ENCODE peak calls at places on chromosome 14, in five cellular contexts. K, O, A, N and M are unnamed samples.

GRCh38 chr14:25006961-25007795 is 42.8 kb downstream of the STXBP6 start:
- DNase-seq in N (no peak), O (no peak), A (no peak), K (no peak), M (no peak)

GRCh38 chr14:85471744-85472143 is 58.2 kb upstream of the FLRT2 start:
- DNase-seq in O (no peak), K (peak; percentile 3), N (no peak), A (no peak), M (peak; percentile 26)

GRCh38 chr14:57153286-57153685 is 115.4 kb downstream of the EXOC5 start:
- DNase-seq in O (no peak), A (no peak), K (no peak), N (no peak), M (no peak)

GRCh38 chr14:87837306-87837705 is 155.7 kb downstream of the GALC start:
- DNase-seq in N (no peak), O (no peak), K (no peak), A (no peak), M (no peak)

GRCh38 chr14:92948647-92949046 is 25.7 kb downstream of the CHGA start:
- DNase-seq in N (no peak), A (no peak), O (no peak), K (no peak), M (no peak)

GRCh38 chr14:95727084-95727700 is 13.3 kb upstream of the TCL1A start:
- DNase-seq in A (no peak), O (no peak), N (no peak), K (no peak), M (no peak)

GRCh38 chr14:29566194-29566593 is 361.5 kb downstream of the PRKD1 start:
- DNase-seq in K (no peak), A (no peak), O (no peak), N (no peak), M (no peak)

GRCh38 chr14:31263485-31264133 is 56.0 kb upstream of the HECTD1 start:
- DNase-seq in K (no peak), A (no peak), O (peak; percentile 70), N (no peak), M (no peak)

GRCh38 chr14:45364565-45364964 is 111.6 kb upstream of the MIS18BP1 start:
- DNase-seq in O (no peak), K (no peak), A (no peak), N (no peak), M (no peak)

GRCh38 chr14:58315606-58316005 is 17.3 kb downstream of the ARID4A start:
- DNase-seq in O (no peak), A (no peak), K (no peak), N (no peak), M (no peak)

GRCh38 chr14:101719708-101720107 is 41.8 kb upstream of the PPP2R5C start:
- DNase-seq in N (peak; percentile 77), A (peak; percentile 70), K (no peak), O (no peak), M (peak; percentile 16)

GRCh38 chr14:22849212-22849819 is 12.9 kb downstream of the MMP14 start:
- DNase-seq in N (no peak), O (peak; percentile 92), K (peak; percentile 56), A (no peak), M (no peak)
- TF ChIP-seq POLR2AphosphoS5 in N (peak; percentile 67), O (peak; percentile 20), K (no peak), A (no peak), M (no peak)

DNA sequence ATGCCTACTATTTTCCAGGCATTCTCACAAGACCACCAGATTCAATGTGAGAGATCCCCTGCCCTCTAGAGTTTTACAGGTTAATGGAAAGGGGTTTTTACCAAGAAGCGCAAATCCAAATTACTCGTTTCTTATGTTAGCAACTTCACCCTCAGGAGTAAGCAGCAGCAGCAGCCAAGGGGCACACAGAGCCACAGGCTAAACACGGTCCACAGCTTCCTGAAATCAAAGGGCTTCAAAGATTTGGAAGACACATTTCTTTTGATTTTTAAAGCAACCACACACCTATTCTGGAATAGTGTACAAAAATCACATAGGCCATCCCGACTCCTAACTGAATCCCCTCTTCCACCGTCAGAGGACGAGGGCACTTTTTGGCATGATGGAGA is 106.9 kb downstream of the ARF6 start:
- DNase-seq in A (no peak), N (no peak), O (no peak), K (no peak), M (no peak)
- H3K4me1 ChIP-seq in A (peaks cover 64% of the 10 kb centered on the region), N (peaks cover 64% of the 10 kb centered on the region), O (peaks cover 52% of the 10 kb centered on the region), K (peaks cover 45% of the 10 kb centered on the region), M (peaks cover 46% of the 10 kb centered on the region)

DNA sequence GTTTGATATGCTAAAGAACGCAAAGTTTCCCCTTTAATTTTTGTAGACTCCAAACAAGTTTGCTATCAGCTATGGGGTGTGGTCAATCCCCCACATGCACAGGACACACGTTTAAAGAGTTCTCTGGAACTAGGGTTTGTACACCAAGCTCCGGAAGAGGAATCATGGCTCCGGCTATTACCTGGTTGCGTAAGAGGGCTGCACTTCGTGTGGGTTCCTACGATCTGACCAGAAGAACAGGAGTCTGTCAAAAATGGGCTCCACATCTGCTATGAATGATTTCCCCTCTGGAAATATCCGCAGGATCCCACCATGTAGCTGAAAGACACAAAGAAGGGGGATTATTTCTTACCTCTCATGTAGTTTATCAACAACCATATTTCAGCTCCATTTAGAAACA is 22.0 kb downstream of the EGLN3 start:
- DNase-seq in A (no peak), O (no peak), K (no peak), N (no peak), M (no peak)
- TF ChIP-seq POLR2AphosphoS5 in A (no peak), O (no peak), K (no peak), N (no peak), M (no peak)

GRCh38 chr14:33941727-33942126 is 9.1 kb downstream of the EGLN3 start:
- DNase-seq in K (no peak), O (no peak), N (no peak), A (no peak), M (no peak)
- H3K4me1 ChIP-seq in K (peaks cover 21% of the 10 kb centered on the region), O (peaks cover 68% of the 10 kb centered on the region), N (peaks cover 8% of the 10 kb centered on the region), A (no peaks in the 10 kb centered on the region), M (peaks cover 10% of the 10 kb centered on the region)

GRCh38 chr14:49897965-49898364 is 5.1 kb downstream of the ARF6 start:
- DNase-seq in O (no peak), N (no peak), A (no peak), K (no peak), M (no peak)
- TF ChIP-seq POLR2AphosphoS5 in O (no peak), N (no peak), A (no peak), K (no peak), M (no peak)

GRCh38 chr14:105157872-105158271 is 10.7 kb downstream of the JAG2 start:
- DNase-seq in K (no peak), A (no peak), N (no peak), O (no peak), M (no peak)
- H3K4me1 ChIP-seq in K (no peaks in the 10 kb centered on the region), A (no peaks in the 10 kb centered on the region), N (no peaks in the 10 kb centered on the region), O (no peaks in the 10 kb centered on the region), M (peaks cover 9% of the 10 kb centered on the region)

DNA sequence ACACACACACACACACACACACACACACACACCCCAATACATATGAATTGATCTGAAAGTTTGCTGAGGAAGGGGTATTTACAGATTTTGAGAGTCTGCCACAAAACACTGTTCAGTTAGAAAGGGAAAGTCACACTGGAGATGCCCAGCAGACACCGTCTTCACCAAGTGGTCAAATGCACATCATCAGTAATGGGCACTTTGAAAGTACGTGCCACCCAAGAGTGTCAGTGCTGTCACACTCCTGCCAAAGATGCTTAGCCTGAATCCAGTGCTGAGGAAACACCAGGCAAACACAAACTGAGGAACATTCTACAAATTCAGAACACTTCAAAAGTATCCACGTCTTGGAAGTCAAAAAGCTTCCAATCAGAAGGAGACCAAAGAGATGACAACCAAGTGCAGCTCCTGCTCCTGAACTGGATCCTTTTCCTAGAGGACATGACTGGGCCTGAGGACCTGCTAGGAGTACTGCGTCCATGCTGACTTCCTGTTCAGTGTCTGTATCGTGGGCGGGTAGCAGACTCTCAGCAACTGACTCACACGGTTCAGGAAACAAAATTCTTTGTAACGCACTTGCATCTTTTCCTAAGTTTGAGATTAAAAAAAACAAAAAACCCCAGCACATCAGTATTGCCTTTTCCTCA is 18.6 kb downstream of the PSMC1 start:
- DNase-seq in A (no peak), N (no peak), K (no peak), O (no peak), M (peak; percentile 20)
- TF ChIP-seq POLR2AphosphoS5 in A (peak; percentile 55), N (no peak), K (no peak), O (no peak), M (no peak)

GRCh38 chr14:32728957-32729356 is 209.7 kb upstream of the NPAS3 start:
- DNase-seq in K (no peak), O (no peak), N (no peak), A (no peak), M (no peak)
- H3K4me1 ChIP-seq in K (no peaks in the 10 kb centered on the region), O (peaks cover 16% of the 10 kb centered on the region), N (no peaks in the 10 kb centered on the region), A (no peaks in the 10 kb centered on the region), M (no peaks in the 10 kb centered on the region)

GRCh38 chr14:68468437-68469207 is 324.2 kb downstream of the ZFP36L1 start:
- DNase-seq in O (no peak), K (no peak), N (no peak), A (no peak), M (no peak)

GRCh38 chr14:68464716-68465115 is 328.2 kb downstream of the ZFP36L1 start:
- DNase-seq in N (no peak), O (no peak), A (no peak), K (no peak), M (no peak)

GRCh38 chr14:68467425-68467824 is 325.4 kb downstream of the ZFP36L1 start:
- DNase-seq in A (no peak), K (no peak), O (no peak), N (no peak), M (peak; percentile 62)

GRCh38 chr14:68469208-68469713 is 323.6 kb downstream of the ZFP36L1 start:
- DNase-seq in K (no peak), N (no peak), O (no peak), A (no peak), M (no peak)

DNA sequence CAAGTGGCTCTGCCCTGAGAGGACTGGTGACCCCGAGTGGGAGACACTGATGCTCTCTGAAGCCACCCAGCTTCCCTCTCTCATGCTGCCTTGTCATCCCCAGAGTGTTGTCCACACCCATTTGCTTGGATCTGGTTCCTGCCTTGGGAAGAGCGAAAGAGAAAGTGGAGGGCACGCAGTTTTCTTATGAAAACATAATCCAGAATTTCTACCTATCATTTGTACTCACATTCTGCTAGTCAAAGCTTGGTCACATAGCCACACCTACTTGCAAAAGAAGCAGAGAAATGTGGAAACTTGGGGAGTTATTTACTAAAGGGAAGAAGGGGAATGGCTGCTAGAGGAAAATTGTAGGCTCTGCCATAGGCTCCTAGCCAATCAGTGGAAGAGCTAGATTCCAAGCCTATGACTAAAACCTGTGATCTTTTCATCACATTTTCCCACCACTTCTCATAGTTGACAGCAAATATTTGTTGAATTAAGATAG is 326.3 kb downstream of the ZFP36L1 start:
- DNase-seq in O (no peak), N (no peak), K (no peak), A (no peak), M (no peak)
- TF ChIP-seq POLR2AphosphoS5 in O (no peak), N (no peak), K (no peak), A (no peak), M (peak; percentile 34)

GRCh38 chr14:61418749-61419148 is 97.4 kb downstream of the PRKCH start:
- DNase-seq in K (no peak), N (no peak), O (no peak), A (no peak), M (no peak)
- H3K4me1 ChIP-seq in K (no peaks in the 10 kb centered on the region), N (peaks cover 33% of the 10 kb centered on the region), O (no peaks in the 10 kb centered on the region), A (peaks cover 46% of the 10 kb centered on the region), M (peaks cover 61% of the 10 kb centered on the region)